ENCODE peak calls at places on chromosomes 4 and X, in nine cellular contexts. P is T-helper 2 cell, V is naive B cell, K is EL, W is C1 segment of cervical spinal cord, G is SW480, A is AG20443, O is foreskin fibroblast, X is AG08396. L is an unnamed sample.

GRCh38 chr4:127809173-127809800 is 27.2 kb downstream of the HSPA4L start:
- DNase-seq in P (no peak), V (no peak), K (no peak), W (no peak), G (no peak), A (no peak), O (peak; percentile 6), X (no peak), L (peak; percentile 2)

GRCh38 chr4:81032805-81033684 is 2.5 kb downstream of the BMP3 start:
- DNase-seq in P (no peak), V (no peak), K (no peak), W (no peak), G (no peak), A (no peak), O (peak; percentile 29), X (no peak), L (peak; percentile 28)

GRCh38 chr4:55074386-55074785 is 51.0 kb downstream of the KDR start:
- DNase-seq in P (no peak), V (no peak), K (no peak), W (no peak), G (no peak), A (no peak), O (peak; percentile 5), X (no peak), L (no peak)

GRCh38 chr4:102299708-102300107 is 45.6 kb downstream of the SLC39A8 start:
- DNase-seq in P (peak; percentile 61), V (peak; percentile 23), K (peak; percentile 51), W (no peak), G (peak; percentile 40), A (peak; percentile 80), O (peak; percentile 63), X (peak; percentile 59), L (peak; percentile 51)

GRCh38 chrX:26783512-26784225 is 567.7 kb downstream of the MAGEB5 start:
- DNase-seq in P (peak; percentile 20), V (no peak), K (no peak), W (no peak), G (peak; percentile 24), A (peak; percentile 7), O (peak; percentile 8), X (no peak), L (peak; percentile 69)

GRCh38 chr4:61934201-61934600 is 734.1 kb downstream of the ADGRL3 start:
- DNase-seq in P (no peak), V (no peak), K (no peak), W (no peak), G (no peak), A (no peak), O (no peak), X (no peak), L (no peak)

GRCh38 chr4:125911481-125911880 is 596.7 kb downstream of the FAT4 start:
- DNase-seq in P (no peak), V (no peak), K (no peak), W (no peak), G (no peak), A (no peak), O (no peak), X (no peak), L (no peak)

GRCh38 chr4:143397335-143397734 is 60.7 kb downstream of the GAB1 start:
- DNase-seq in P (no peak), V (no peak), K (peak; percentile 58), W (no peak), G (no peak), A (no peak), O (peak; percentile 68), X (no peak), L (no peak)

GRCh38 chr4:67568820-67569219 is 10.3 kb downstream of the STAP1 start:
- DNase-seq in P (no peak), V (no peak), K (peak; percentile 2), W (no peak), G (no peak), A (no peak), O (peak; percentile 18), X (no peak), L (peak; percentile 52)

GRCh38 chr4:24965627-24966026 is 52.8 kb upstream of the CCDC149 start:
- DNase-seq in P (peak; percentile 38), V (no peak), K (no peak), W (no peak), G (no peak), A (no peak), O (no peak), X (no peak), L (peak; percentile 68)

GRCh38 chr4:78166582-78166981 is 109.5 kb downstream of the FRAS1 start:
- DNase-seq in P (no peak), V (no peak), K (no peak), W (no peak), G (peak; percentile 81), A (no peak), O (no peak), X (no peak), L (no peak)

GRCh38 chrX:53223068-53223693 is 1.8 kb downstream of the KDM5C start:
- DNase-seq in P (no peak), V (no peak), K (no peak), W (no peak), G (no peak), A (peak; percentile 5), O (peak; percentile 3), X (no peak), L (no peak)

GRCh38 chrX:155148724-155149537 is 67.3 kb upstream of the VBP1 start:
- DNase-seq in P (peak; percentile 36), V (no peak), K (peak; percentile 13), W (no peak), G (peak; percentile 7), A (peak; percentile 19), O (peak; percentile 24), X (peak; percentile 14), L (peak; percentile 61)

GRCh38 chrX:23616361-23616760 is 50.9 kb upstream of the PRDX4 start:
- DNase-seq in P (peak; percentile 1), V (no peak), K (peak; percentile 8), W (no peak), G (peak; percentile 46), A (peak; percentile 38), O (peak; percentile 48), X (peak; percentile 50), L (peak; percentile 48)

GRCh38 chrX:19888419-19888879 is 1.0 kb upstream of the SH3KBP1 start:
- DNase-seq in P (peak; percentile 70), V (peak; percentile 43), K (peak; percentile 77), W (peak; percentile 27), G (peak; percentile 89), A (peak; percentile 65), O (peak; percentile 83), X (peak; percentile 71), L (peak; percentile 83)

GRCh38 chr4:123671633-123672404 is 275.2 kb downstream of the SPRY1 start:
- DNase-seq in P (peak; percentile 51), V (peak; percentile 7), K (no peak), W (no peak), G (no peak), A (no peak), O (no peak), X (no peak), L (no peak)

GRCh38 chrX:47623540-47624027 is 3.9 kb upstream of the SYN1 start:
- DNase-seq in P (peak; percentile 49), V (peak; percentile 13), K (peak; percentile 72), W (peak; percentile 19), G (peak; percentile 80), A (peak; percentile 84), O (peak; percentile 83), X (peak; percentile 89), L (peak; percentile 93)

GRCh38 chr4:156775803-156776202 is 195.8 kb downstream of the PDGFC start:
- DNase-seq in P (no peak), V (no peak), K (no peak), W (no peak), G (no peak), A (no peak), O (no peak), X (no peak), L (no peak)

GRCh38 chrX:72028701-72029470 is 102.8 kb downstream of the RTL5 start:
- DNase-seq in P (no peak), V (no peak), K (peak; percentile 3), W (no peak), G (no peak), A (no peak), O (no peak), X (no peak), L (no peak)

GRCh38 chrX:24133280-24133679 is 16.2 kb upstream of the ZFX start:
- DNase-seq in P (no peak), V (no peak), K (peak; percentile 81), W (no peak), G (no peak), A (no peak), O (peak; percentile 30), X (no peak), L (no peak)

GRCh38 chr4:9792381-9792780 is 10.9 kb downstream of the DRD5 start:
- DNase-seq in P (no peak), V (no peak), K (no peak), W (no peak), G (no peak), A (no peak), O (no peak), X (no peak), L (no peak)

GRCh38 chr4:100782356-100782755 is 264.5 kb upstream of the EMCN start:
- DNase-seq in P (no peak), V (no peak), K (no peak), W (no peak), G (no peak), A (no peak), O (no peak), X (no peak), L (no peak)

GRCh38 chr4:5969336-5969735 is 48.9 kb downstream of the C4orf50 start:
- DNase-seq in P (no peak), V (no peak), K (no peak), W (no peak), G (no peak), A (no peak), O (no peak), X (no peak), L (no peak)

GRCh38 chrX:3299626-3300025 is 46.8 kb downstream of the MXRA5 start:
- DNase-seq in P (no peak), V (no peak), K (no peak), W (no peak), G (no peak), A (peak; percentile 7), O (peak; percentile 65), X (no peak), L (no peak)

GRCh38 chr4:1711055-1711905 is 839 bp downstream of the SLBP start:
- DNase-seq in P (peak; percentile 52), V (peak; percentile 19), K (peak; percentile 39), W (peak; percentile 35), G (no peak), A (peak; percentile 73), O (peak; percentile 75), X (peak; percentile 71), L (peak; percentile 85)

GRCh38 chr4:40020221-40020620 is 36.4 kb upstream of the N4BP2 start:
- DNase-seq in P (no peak), V (no peak), K (no peak), W (no peak), G (no peak), A (no peak), O (no peak), X (no peak), L (no peak)

L was measured in DMS53.